ENCODE peak calls at places on chromosomes 3 and 15, in six cellular contexts. U is tibial artery, Z is uterus, R is left ventricle myocardium inferior, M is lung, C is cardiac muscle cell. V is an unnamed sample.
A peak's percentile ranks its signal among the peaks of the same experiment; 100 is the strongest.

GRCh38 chr3:194640829-194641228 is 7.6 kb upstream of the TMEM44 start:
- DNase-seq in R (no peak), U (no peak), C (no peak), M (no peak), Z (no peak), V (no peak)

GRCh38 chr3:116322761-116323160 is 122.5 kb downstream of the LSAMP start:
- DNase-seq in U (no peak), C (no peak), Z (no peak), R (no peak), M (no peak), V (no peak)

GRCh38 chr3:32487781-32488526 is 14.7 kb downstream of the CMTM6 start:
- DNase-seq in R (no peak), Z (no peak), M (no peak), U (no peak), C (no peak), V (no peak)

GRCh38 chr3:104126864-104127553 is 1239.7 kb upstream of the ALCAM start:
- DNase-seq in Z (no peak), M (no peak), U (no peak), C (no peak), R (no peak), V (no peak)

GRCh38 chr15:34039180-34039486 is at the start of gene AVEN:
- DNase-seq in C (no peak), R (no peak), U (no peak), Z (no peak), M (peak; percentile 33), V (no peak)

GRCh38 chr15:96893159-96893906 is 562.8 kb downstream of the NR2F2 start:
- DNase-seq in M (no peak), U (no peak), C (peak; percentile 55), Z (peak; percentile 23), R (no peak), V (no peak)

GRCh38 chr15:75625542-75626347 is at the start of gene SNUPN:
- DNase-seq in R (peak; percentile 95), U (peak; percentile 94), C (peak; percentile 95), M (peak; percentile 93), Z (peak; percentile 93), V (peak; percentile 97)

GRCh38 chr3:20160230-20160629 is 25.8 kb downstream of the SGO1 start:
- DNase-seq in R (no peak), M (no peak), C (no peak), U (no peak), Z (no peak), V (no peak)

GRCh38 chr15:77650285-77650684 is 17.6 kb upstream of the LINGO1 start:
- DNase-seq in C (peak; percentile 67), Z (no peak), M (no peak), U (no peak), R (no peak), V (no peak)

GRCh38 chr3:122603056-122603455 is 25.6 kb downstream of the PARP15 start:
- DNase-seq in U (no peak), M (no peak), R (no peak), Z (no peak), C (no peak), V (no peak)

DNA sequence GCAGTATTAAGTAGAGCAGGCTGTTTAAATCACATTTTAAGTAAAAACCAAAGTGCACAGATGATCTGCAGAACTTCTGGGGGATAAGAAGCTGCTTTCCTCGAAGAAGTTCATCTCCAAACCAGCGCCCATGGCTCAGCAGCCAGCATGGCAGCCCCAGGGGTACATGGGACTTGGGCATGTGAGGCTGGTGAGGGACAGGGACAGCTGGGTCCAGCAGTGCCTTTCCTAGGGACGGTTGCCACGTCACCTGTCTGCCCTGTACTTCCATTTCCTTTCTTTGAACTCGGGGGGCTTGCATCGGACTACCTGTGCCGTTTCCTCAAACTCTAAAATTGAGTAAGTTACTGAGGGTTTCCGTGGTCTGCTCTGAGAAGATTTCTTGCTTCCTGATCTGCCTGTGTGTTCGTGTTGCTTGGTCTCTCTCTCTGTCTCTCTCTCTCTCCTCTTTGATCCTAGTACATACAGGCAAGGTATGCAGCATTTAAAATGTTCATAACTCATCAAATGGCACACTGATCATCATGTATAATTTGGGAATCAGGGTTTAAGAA is 67.6 kb downstream of the IGF1R start:
- DNase-seq in C (no peak), R (no peak), U (no peak), M (no peak), Z (no peak), V (no peak)
- H3K27ac ChIP-seq in C (peak overlapping the region; percentile 76), R (peak overlapping the region; percentile 90), U (peak overlapping the region; percentile 62), M (peak overlapping the region; percentile 72), Z (peak overlapping the region; percentile 57), V (peak overlapping the region; percentile 92)

GRCh38 chr3:177441813-177442646 is 244.7 kb upstream of the TBL1XR1 start:
- DNase-seq in R (no peak), C (no peak), U (no peak), M (no peak), Z (peak; percentile 58), V (no peak)

GRCh38 chr3:177443469-177443868 is 246.2 kb upstream of the TBL1XR1 start:
- DNase-seq in U (no peak), C (no peak), M (no peak), Z (no peak), R (no peak), V (no peak)

GRCh38 chr3:177446160-177446559 is 248.9 kb upstream of the TBL1XR1 start:
- DNase-seq in C (no peak), R (no peak), U (no peak), M (no peak), Z (no peak), V (no peak)

GRCh38 chr3:177447938-177448337 is 250.7 kb upstream of the TBL1XR1 start:
- DNase-seq in U (no peak), Z (peak; percentile 39), R (no peak), M (peak; percentile 66), C (no peak), V (no peak)

DNA sequence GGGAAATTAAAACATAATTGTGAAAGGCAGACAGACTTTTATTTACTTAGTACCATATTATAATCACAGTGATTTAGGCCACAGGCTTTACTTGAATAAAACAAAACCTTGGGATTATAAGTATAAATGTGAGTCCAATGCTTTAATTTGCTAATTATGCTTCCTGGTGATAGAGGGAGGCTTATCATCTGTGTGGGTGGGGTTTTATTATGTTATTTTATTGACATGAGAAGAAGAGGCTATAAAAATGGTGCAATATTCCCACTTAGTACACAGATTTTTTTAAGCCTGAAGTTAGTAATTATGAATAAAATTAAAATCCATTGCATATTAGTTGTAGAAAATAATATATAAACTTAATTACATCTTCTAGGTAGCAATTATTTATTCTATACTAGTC is 248.3 kb upstream of the TBL1XR1 start:
- DNase-seq in M (no peak), Z (no peak), U (no peak), C (no peak), R (no peak), V (no peak)
- H3K27ac ChIP-seq in M (no peak overlapping the region), Z (no peak overlapping the region), U (no peak overlapping the region), C (no peak overlapping the region), R (no peak overlapping the region), V (no peak overlapping the region)

DNA sequence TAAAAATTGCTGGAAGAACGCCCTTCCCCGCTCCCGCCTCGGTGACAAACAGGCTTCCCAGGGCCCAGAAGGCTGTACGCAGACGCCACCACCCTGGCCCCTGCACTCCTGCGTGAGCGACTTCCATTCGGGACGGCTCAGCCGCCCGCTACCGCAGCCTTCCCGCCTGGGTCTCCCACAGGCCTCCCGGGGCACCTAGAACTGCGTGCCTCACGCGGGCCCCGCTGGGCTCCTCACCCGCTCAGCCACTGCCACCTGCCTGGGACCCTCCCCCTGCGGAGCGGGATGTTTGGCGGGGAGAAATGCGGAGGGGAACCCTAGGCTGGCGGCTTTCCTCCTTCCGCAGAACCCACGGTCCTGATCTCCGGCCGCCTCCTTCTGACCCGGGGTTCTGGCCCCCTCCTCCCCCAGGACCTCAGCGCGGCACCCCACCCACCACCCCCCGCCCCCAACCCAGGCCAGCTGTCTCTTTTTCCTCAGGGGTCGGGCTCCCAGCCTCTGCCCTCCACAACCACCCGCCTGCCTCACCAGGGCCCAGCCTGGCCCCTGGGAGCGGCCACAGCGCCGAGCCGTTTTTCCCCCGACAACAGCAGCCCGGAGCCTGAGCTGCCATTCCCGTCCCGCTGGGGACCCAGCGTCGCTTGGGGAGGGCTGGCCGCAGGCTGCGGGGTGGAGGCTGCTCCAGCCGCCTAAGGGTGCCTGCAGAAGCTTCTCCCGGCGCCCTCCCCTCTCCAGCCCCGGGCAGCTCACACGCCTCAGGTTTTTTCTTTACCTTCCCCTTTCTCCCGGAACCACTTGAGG is 27.6 kb upstream of the RAB7A start:
- DNase-seq in C (peak; percentile 32), U (peak; percentile 26), Z (peak; percentile 23), R (peak; percentile 38), M (peak; percentile 46), V (peak; percentile 59)
- H3K27ac ChIP-seq in C (no peak overlapping the region), U (peak overlapping the region; percentile 93), Z (peak overlapping the region; percentile 82), R (peak overlapping the region; percentile 87), M (peak overlapping the region; percentile 65), V (peak overlapping the region; percentile 73)

GRCh38 chr3:149502438-149502837 is 27.9 kb downstream of the TM4SF4 start:
- DNase-seq in C (no peak), R (no peak), U (no peak), Z (no peak), M (no peak), V (no peak)
- H3K27ac ChIP-seq in C (no peak overlapping the region), R (no peak overlapping the region), U (no peak overlapping the region), Z (no peak overlapping the region), M (no peak overlapping the region), V (no peak overlapping the region)

GRCh38 chr3:175404667-175405066 is 545.5 kb downstream of the NAALADL2 start:
- DNase-seq in R (no peak), U (no peak), Z (no peak), M (no peak), C (no peak), V (no peak)

GRCh38 chr3:175411405-175411804 is 552.3 kb downstream of the NAALADL2 start:
- DNase-seq in R (no peak), U (no peak), M (no peak), C (no peak), Z (no peak), V (no peak)

GRCh38 chr3:175413926-175414325 is 554.8 kb downstream of the NAALADL2 start:
- DNase-seq in R (no peak), Z (no peak), M (no peak), U (no peak), C (no peak), V (no peak)

DNA sequence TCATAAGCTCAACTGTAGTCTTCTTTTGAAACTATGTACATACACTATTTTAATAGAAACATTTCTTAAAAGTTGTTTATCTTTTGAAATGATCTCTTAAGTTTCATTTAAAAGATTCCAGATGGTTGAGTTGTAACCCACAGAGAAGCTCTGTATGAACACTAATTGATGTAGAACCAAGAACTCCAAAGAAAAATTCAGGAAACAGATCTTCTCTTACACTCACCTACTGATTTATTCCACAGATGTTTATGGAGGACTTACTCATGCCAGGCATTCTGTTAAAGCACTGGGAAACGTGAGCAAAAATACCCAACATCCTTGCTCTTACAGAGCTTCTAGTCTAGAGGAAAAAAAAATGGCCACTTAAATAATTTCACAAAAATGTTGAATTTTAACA is 551.1 kb downstream of the NAALADL2 start:
- DNase-seq in M (no peak), C (no peak), U (no peak), R (no peak), Z (no peak), V (no peak)
- H3K27ac ChIP-seq in M (no peak overlapping the region), C (no peak overlapping the region), U (no peak overlapping the region), R (no peak overlapping the region), Z (no peak overlapping the region), V (no peak overlapping the region)

GRCh38 chr15:89200182-89200581 is 21.2 kb downstream of the RLBP1 start:
- DNase-seq in Z (no peak), R (no peak), C (no peak), M (no peak), U (no peak), V (no peak)
- H3K27ac ChIP-seq in Z (no peak overlapping the region), R (peak overlapping the region; percentile 55), C (no peak overlapping the region), M (no peak overlapping the region), U (no peak overlapping the region), V (peak overlapping the region; percentile 53)

DNA sequence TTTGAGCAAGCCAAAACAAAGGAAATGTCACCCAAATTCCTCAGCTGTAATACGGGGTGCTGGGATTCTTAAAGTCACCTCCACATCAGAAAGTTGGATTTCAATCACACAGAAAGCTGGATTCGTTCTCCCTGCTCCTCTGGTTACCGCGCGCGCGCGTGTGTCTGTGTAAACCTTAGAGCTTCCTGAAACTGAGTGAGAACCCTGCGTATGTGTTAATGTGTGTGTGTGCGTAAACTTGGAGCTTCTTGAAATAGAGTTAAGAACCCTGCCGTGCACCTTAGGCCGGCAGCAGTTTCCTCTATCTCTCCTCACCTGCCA is 579 bp downstream of the LZTFL1 start:
- DNase-seq in C (peak; percentile 26), M (no peak), R (no peak), Z (no peak), U (no peak), V (no peak)
- H3K27ac ChIP-seq in C (peak overlapping the region; percentile 91), M (no peak overlapping the region), R (peak overlapping the region; percentile 54), Z (peak overlapping the region; percentile 50), U (peak overlapping the region; percentile 58), V (peak overlapping the region; percentile 32)

V was measured in heart left ventricle.